ENCODE peak calls at places on chromosomes 16 and 17, in six cellular contexts. One of them, this sample, is unnamed.

GRCh38 chr16:50532576-50532975 is 15.6 kb upstream of the NKD1 start:
- DNase-seq in upper lobe of right lung: no peak
- DNase-seq in neural progenitor cell: no peak
- DNase-seq in left ventricle myocardium inferior: no peak
- DNase-seq in progenitor cell of endocrine pancreas: no peak
- DNase-seq in tibial nerve: no peak
- DNase-seq in this sample: no peak

GRCh38 chr16:56282455-56282854 is 91.2 kb downstream of the GNAO1 start:
- DNase-seq in upper lobe of right lung: no peak
- DNase-seq in neural progenitor cell: no peak
- DNase-seq in left ventricle myocardium inferior: no peak
- DNase-seq in progenitor cell of endocrine pancreas: no peak
- DNase-seq in tibial nerve: no peak
- DNase-seq in this sample: no peak

GRCh38 chr16:3171181-3171854 is 16.7 kb upstream of the OR1F1 start:
- DNase-seq in upper lobe of right lung: no peak
- DNase-seq in neural progenitor cell: peak; percentile 47
- DNase-seq in left ventricle myocardium inferior: no peak
- DNase-seq in progenitor cell of endocrine pancreas: no peak
- DNase-seq in tibial nerve: no peak
- DNase-seq in this sample: no peak

GRCh38 chr16:87697256-87697655 is 68.5 kb downstream of the KLHDC4 start:
- DNase-seq in upper lobe of right lung: no peak
- DNase-seq in neural progenitor cell: no peak
- DNase-seq in left ventricle myocardium inferior: no peak
- DNase-seq in progenitor cell of endocrine pancreas: no peak
- DNase-seq in tibial nerve: no peak
- DNase-seq in this sample: no peak

GRCh38 chr17:1229354-1229890 is 40.8 kb upstream of the BHLHA9 start:
- DNase-seq in upper lobe of right lung: peak; percentile 93
- DNase-seq in neural progenitor cell: peak; percentile 50
- DNase-seq in left ventricle myocardium inferior: peak; percentile 73
- DNase-seq in progenitor cell of endocrine pancreas: peak; percentile 30
- DNase-seq in tibial nerve: peak; percentile 47
- DNase-seq in this sample: peak; percentile 50

GRCh38 chr17:15364615-15365014 is 23.2 kb upstream of the TEKT3 start:
- DNase-seq in upper lobe of right lung: no peak
- DNase-seq in neural progenitor cell: no peak
- DNase-seq in left ventricle myocardium inferior: no peak
- DNase-seq in progenitor cell of endocrine pancreas: no peak
- DNase-seq in tibial nerve: no peak
- DNase-seq in this sample: no peak

GRCh38 chr16:50547340-50547865 is 793 bp upstream of the NKD1 start:
- DNase-seq in upper lobe of right lung: no peak
- DNase-seq in neural progenitor cell: peak; percentile 77
- DNase-seq in left ventricle myocardium inferior: peak; percentile 19
- DNase-seq in progenitor cell of endocrine pancreas: peak; percentile 22
- DNase-seq in tibial nerve: no peak
- DNase-seq in this sample: peak; percentile 72

GRCh38 chr17:36118477-36119353 is 15.1 kb downstream of the CCL4 start:
- DNase-seq in upper lobe of right lung: no peak
- DNase-seq in neural progenitor cell: no peak
- DNase-seq in left ventricle myocardium inferior: no peak
- DNase-seq in progenitor cell of endocrine pancreas: no peak
- DNase-seq in tibial nerve: no peak
- DNase-seq in this sample: no peak

GRCh38 chr17:59107306-59107670 is 608 bp upstream of the TRIM37 start:
- DNase-seq in upper lobe of right lung: no peak
- DNase-seq in neural progenitor cell: no peak
- DNase-seq in left ventricle myocardium inferior: no peak
- DNase-seq in progenitor cell of endocrine pancreas: no peak
- DNase-seq in tibial nerve: no peak
- DNase-seq in this sample: no peak

GRCh38 chr16:5018791-5019190 is 14.9 kb downstream of the NAGPA start:
- DNase-seq in upper lobe of right lung: no peak
- DNase-seq in neural progenitor cell: no peak
- DNase-seq in left ventricle myocardium inferior: no peak
- DNase-seq in progenitor cell of endocrine pancreas: no peak
- DNase-seq in tibial nerve: peak; percentile 29
- DNase-seq in this sample: no peak

GRCh38 chr17:63621229-63621683 is 961 bp upstream of the MAP3K3 start:
- DNase-seq in upper lobe of right lung: no peak
- DNase-seq in neural progenitor cell: no peak
- DNase-seq in left ventricle myocardium inferior: no peak
- DNase-seq in progenitor cell of endocrine pancreas: no peak
- DNase-seq in tibial nerve: no peak
- DNase-seq in this sample: no peak

GRCh38 chr17:63626551-63627228 is 4.5 kb downstream of the MAP3K3 start:
- DNase-seq in upper lobe of right lung: no peak
- DNase-seq in neural progenitor cell: no peak
- DNase-seq in left ventricle myocardium inferior: no peak
- DNase-seq in progenitor cell of endocrine pancreas: no peak
- DNase-seq in tibial nerve: no peak
- DNase-seq in this sample: no peak

GRCh38 chr17:63622571-63623390 is 564 bp downstream of the MAP3K3 start:
- DNase-seq in upper lobe of right lung: peak; percentile 92
- DNase-seq in neural progenitor cell: peak; percentile 87
- DNase-seq in left ventricle myocardium inferior: peak; percentile 77
- DNase-seq in progenitor cell of endocrine pancreas: peak; percentile 63
- DNase-seq in tibial nerve: peak; percentile 48
- DNase-seq in this sample: peak; percentile 74

GRCh38 chr17:63623786-63624185 is 1.6 kb downstream of the MAP3K3 start:
- DNase-seq in upper lobe of right lung: no peak
- DNase-seq in neural progenitor cell: no peak
- DNase-seq in left ventricle myocardium inferior: no peak
- DNase-seq in progenitor cell of endocrine pancreas: no peak
- DNase-seq in tibial nerve: no peak
- DNase-seq in this sample: no peak

GRCh38 chr17:63621684-63622570 is at the start of gene MAP3K3:
- DNase-seq in upper lobe of right lung: peak; percentile 99
- DNase-seq in neural progenitor cell: peak; percentile 100
- DNase-seq in left ventricle myocardium inferior: peak; percentile 99
- DNase-seq in progenitor cell of endocrine pancreas: peak; percentile 94
- DNase-seq in tibial nerve: peak; percentile 99
- DNase-seq in this sample: peak; percentile 98
- TF ChIP-seq CTCF in upper lobe of right lung: peak; percentile 43
- TF ChIP-seq CTCF in neural progenitor cell: peak; percentile 20
- TF ChIP-seq CTCF in left ventricle myocardium inferior: peak; percentile 31
- TF ChIP-seq CTCF in progenitor cell of endocrine pancreas: no peak
- TF ChIP-seq CTCF in tibial nerve: peak; percentile 64
- TF ChIP-seq CTCF in this sample: no peak

GRCh38 chr17:81403040-81403467 is 7.8 kb downstream of the BAHCC1 start:
- DNase-seq in upper lobe of right lung: no peak
- DNase-seq in neural progenitor cell: peak; percentile 60
- DNase-seq in left ventricle myocardium inferior: no peak
- DNase-seq in progenitor cell of endocrine pancreas: no peak
- DNase-seq in tibial nerve: no peak
- DNase-seq in this sample: no peak
- TF ChIP-seq CTCF in upper lobe of right lung: no peak
- TF ChIP-seq CTCF in neural progenitor cell: peak; percentile 29
- TF ChIP-seq CTCF in left ventricle myocardium inferior: no peak
- TF ChIP-seq CTCF in progenitor cell of endocrine pancreas: peak; percentile 8
- TF ChIP-seq CTCF in tibial nerve: no peak
- TF ChIP-seq CTCF in this sample: no peak

GRCh38 chr16:15509051-15509592 is 74.7 kb downstream of the BMERB1 start:
- DNase-seq in upper lobe of right lung: no peak
- DNase-seq in neural progenitor cell: no peak
- DNase-seq in left ventricle myocardium inferior: no peak
- DNase-seq in progenitor cell of endocrine pancreas: no peak
- DNase-seq in tibial nerve: no peak
- DNase-seq in this sample: no peak

GRCh38 chr16:15507959-15508336 is 73.6 kb downstream of the BMERB1 start:
- DNase-seq in upper lobe of right lung: no peak
- DNase-seq in neural progenitor cell: no peak
- DNase-seq in left ventricle myocardium inferior: no peak
- DNase-seq in progenitor cell of endocrine pancreas: no peak
- DNase-seq in tibial nerve: no peak
- DNase-seq in this sample: no peak

GRCh38 chr16:15510992-15511391 is 76.6 kb downstream of the BMERB1 start:
- DNase-seq in upper lobe of right lung: no peak
- DNase-seq in neural progenitor cell: no peak
- DNase-seq in left ventricle myocardium inferior: no peak
- DNase-seq in progenitor cell of endocrine pancreas: no peak
- DNase-seq in tibial nerve: no peak
- DNase-seq in this sample: no peak

GRCh38 chr16:15511759-15512487 is 77.5 kb downstream of the BMERB1 start:
- DNase-seq in upper lobe of right lung: no peak
- DNase-seq in neural progenitor cell: no peak
- DNase-seq in left ventricle myocardium inferior: no peak
- DNase-seq in progenitor cell of endocrine pancreas: no peak
- DNase-seq in tibial nerve: no peak
- DNase-seq in this sample: no peak

DNA sequence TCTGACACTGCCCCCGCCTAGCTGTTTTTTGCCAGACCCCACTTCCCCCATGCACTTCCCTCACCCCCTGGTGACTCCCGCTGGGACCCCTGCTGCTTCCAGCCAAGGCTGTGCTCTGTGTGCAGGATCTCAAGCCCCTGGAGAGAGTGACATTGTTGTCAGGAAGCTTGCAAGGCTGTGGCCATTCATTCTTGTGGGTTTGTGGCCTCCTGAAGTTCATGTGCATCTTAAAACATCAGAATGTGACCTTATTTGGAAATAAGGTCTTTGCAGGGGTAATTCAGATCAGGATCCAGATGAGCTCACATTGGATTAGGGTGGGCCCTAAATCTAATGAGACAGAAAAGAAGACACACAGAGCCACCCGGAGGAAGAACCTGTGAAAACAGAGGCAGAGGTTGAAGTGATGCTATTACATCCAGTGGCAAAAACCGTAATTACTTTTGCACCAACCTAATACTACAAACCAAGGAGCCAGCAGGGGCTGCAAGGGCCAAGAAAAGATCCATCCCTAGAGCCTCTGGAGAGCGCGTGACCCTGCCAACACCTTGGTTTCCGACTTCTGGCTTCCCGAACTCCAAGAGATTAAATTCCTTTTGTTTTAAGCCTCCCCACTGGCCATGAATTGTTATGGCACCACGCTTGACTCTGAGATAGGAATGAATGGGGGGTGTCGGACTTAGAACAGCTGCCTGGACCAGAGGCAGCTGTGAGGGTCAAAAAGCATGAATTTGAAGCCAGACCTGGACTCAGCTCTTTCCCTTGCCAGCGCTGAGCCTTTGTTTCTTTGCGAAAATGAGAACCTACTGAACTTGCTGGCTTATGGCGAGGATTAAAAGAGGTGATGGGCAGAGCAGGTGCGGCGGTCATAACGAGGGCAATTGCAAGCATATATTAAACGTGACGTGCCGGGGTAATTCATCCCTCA is 75.5 kb downstream of the BMERB1 start:
- DNase-seq in upper lobe of right lung: no peak
- DNase-seq in neural progenitor cell: peak; percentile 52
- DNase-seq in left ventricle myocardium inferior: no peak
- DNase-seq in progenitor cell of endocrine pancreas: no peak
- DNase-seq in tibial nerve: no peak
- DNase-seq in this sample: no peak
- TF ChIP-seq CTCF in upper lobe of right lung: no peak
- TF ChIP-seq CTCF in neural progenitor cell: no peak
- TF ChIP-seq CTCF in left ventricle myocardium inferior: no peak
- TF ChIP-seq CTCF in progenitor cell of endocrine pancreas: no peak
- TF ChIP-seq CTCF in tibial nerve: no peak
- TF ChIP-seq CTCF in this sample: no peak

GRCh38 chr17:55248077-55248476 is 16.7 kb upstream of the HLF start:
- DNase-seq in upper lobe of right lung: no peak
- DNase-seq in neural progenitor cell: no peak
- DNase-seq in left ventricle myocardium inferior: no peak
- DNase-seq in progenitor cell of endocrine pancreas: no peak
- DNase-seq in tibial nerve: no peak
- DNase-seq in this sample: no peak
- TF ChIP-seq CTCF in upper lobe of right lung: no peak
- TF ChIP-seq CTCF in neural progenitor cell: no peak
- TF ChIP-seq CTCF in left ventricle myocardium inferior: no peak
- TF ChIP-seq CTCF in progenitor cell of endocrine pancreas: no peak
- TF ChIP-seq CTCF in tibial nerve: no peak
- TF ChIP-seq CTCF in this sample: no peak

DNA sequence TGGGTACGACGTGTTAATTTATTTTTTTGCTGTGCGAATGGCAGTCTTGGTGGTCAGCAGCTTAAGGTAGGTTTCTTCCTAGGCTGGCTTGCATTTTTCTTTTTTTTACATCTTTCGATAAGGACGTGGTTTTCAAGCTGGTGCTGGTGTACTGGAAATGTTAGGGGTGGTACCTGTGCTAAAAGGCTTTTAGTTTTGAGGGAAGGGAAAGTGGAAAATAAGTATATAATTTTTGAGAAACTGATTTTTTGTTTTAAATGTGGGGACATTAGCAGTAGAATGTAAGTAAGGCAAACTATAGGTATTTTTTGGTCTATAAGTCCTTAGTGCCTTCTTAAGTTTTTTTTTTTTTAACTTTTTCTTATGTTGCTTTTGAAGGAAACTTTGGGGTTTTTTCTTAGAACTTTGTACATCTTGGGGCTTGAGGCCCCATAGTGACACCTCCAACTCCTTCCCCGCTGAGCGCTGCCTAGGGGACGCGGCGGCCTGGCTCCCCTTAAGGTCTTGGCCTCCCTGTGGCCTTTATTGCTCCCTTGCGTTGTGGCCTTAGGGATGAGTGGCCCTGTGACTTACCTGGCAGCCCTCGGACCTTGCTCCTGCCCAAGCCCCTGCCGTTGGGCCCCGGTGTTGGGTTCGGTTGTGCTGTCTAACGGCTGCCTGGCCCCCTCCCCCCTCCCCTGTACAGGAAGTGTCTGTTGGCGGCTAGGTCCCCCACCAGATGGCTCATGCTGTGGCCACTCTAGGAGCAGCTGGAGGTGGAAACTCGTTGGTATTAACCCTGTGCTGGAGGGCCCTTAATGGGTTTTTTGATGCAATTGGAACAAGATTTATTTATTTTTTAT is 88.0 kb upstream of the RPRML start:
- DNase-seq in upper lobe of right lung: peak; percentile 87
- DNase-seq in neural progenitor cell: peak; percentile 91
- DNase-seq in left ventricle myocardium inferior: peak; percentile 81
- DNase-seq in progenitor cell of endocrine pancreas: peak; percentile 51
- DNase-seq in tibial nerve: peak; percentile 37
- DNase-seq in this sample: peak; percentile 71
- TF ChIP-seq CTCF in upper lobe of right lung: no peak
- TF ChIP-seq CTCF in neural progenitor cell: peak; percentile 35
- TF ChIP-seq CTCF in left ventricle myocardium inferior: peak; percentile 39
- TF ChIP-seq CTCF in progenitor cell of endocrine pancreas: peak; percentile 14
- TF ChIP-seq CTCF in tibial nerve: peak; percentile 48
- TF ChIP-seq CTCF in this sample: no peak